ENCODE peak calls at places on chromosome 7, in four cellular contexts. D is A549, X is endothelial cell of umbilical vein, K is ovary. C is an unnamed sample. For H3K4me1, the result is how much of the 10 kb centered on the place peaks cover.

GRCh38 chr7:136976504-136977251 is 108.2 kb downstream of the CHRM2 start:
- DNase-seq in D (no peak), K (no peak), X (no peak), C (no peak)

GRCh38 chr7:138814806-138815332 is 16.9 kb upstream of the ATP6V0A4 start:
- DNase-seq in X (no peak), D (peak), K (no peak), C (no peak)

GRCh38 chr7:106623846-106624245 is 37.1 kb downstream of the CCDC71L start:
- DNase-seq in X (no peak), K (no peak), D (peak), C (no peak)

GRCh38 chr7:92680458-92680857 is 90.3 kb upstream of the FAM133B start:
- DNase-seq in X (no peak), K (no peak), D (no peak), C (peak)

GRCh38 chr7:142876236-142876960 is 9.1 kb downstream of the TRPV6 start:
- DNase-seq in K (no peak), D (no peak), X (no peak), C (no peak)

GRCh38 chr7:40880581-40880980 is 745.8 kb downstream of the SUGCT start:
- DNase-seq in X (peak), D (no peak), K (no peak), C (no peak)

GRCh38 chr7:92758796-92759431 is 77.5 kb downstream of the CDK6 start:
- DNase-seq in D (no peak), X (no peak), K (no peak), C (no peak)

GRCh38 chr7:20440472-20441105 is 109.9 kb downstream of the ITGB8 start:
- DNase-seq in D (peak), K (no peak), X (peak), C (peak)

GRCh38 chr7:50315739-50316671 is 11.5 kb downstream of the IKZF1 start:
- DNase-seq in K (no peak), D (no peak), X (no peak), C (no peak)

GRCh38 chr7:50728184-50728583 is 54.5 kb downstream of the GRB10 start:
- DNase-seq in K (no peak), X (no peak), D (no peak), C (no peak)

GRCh38 chr7:139603896-139604295 is 80.4 kb downstream of the CLEC2L start:
- DNase-seq in X (no peak), D (no peak), K (no peak), C (no peak)

GRCh38 chr7:50832744-50833143 is 50.0 kb upstream of the GRB10 start:
- DNase-seq in K (no peak), X (no peak), D (peak), C (no peak)

GRCh38 chr7:105173586-105173985 is 159.6 kb downstream of the KMT2E start:
- DNase-seq in X (no peak), D (no peak), K (no peak), C (peak)

GRCh38 chr7:142436601-142437000 is 178.7 kb upstream of the PRSS58 start:
- DNase-seq in K (no peak), X (peak), D (no peak), C (no peak)

DNA sequence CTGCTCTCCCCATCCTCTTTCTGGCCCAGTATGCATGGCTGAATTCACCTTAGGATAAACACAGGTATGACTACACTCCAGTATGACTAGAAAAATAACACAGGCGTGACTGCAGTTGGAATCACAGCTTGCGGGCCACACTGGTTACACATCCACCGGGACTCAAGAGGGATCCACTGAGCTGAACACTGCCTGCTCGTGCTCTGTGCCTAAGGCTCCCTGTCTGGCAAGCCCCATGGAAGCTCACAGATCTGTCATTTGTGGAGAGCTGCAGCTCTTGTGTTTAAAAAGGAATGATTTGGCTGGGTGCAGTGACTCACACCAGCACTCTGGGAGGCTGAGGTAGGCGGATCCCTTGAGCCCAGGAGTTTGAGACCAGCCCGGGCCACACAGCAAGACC is 26.8 kb downstream of the VOPP1 start:
- DNase-seq in X (no peak), K (no peak), D (peak), C (no peak)
- H3K4me1 ChIP-seq in X (under half), K (under half), D (under half), C (under half)

DNA sequence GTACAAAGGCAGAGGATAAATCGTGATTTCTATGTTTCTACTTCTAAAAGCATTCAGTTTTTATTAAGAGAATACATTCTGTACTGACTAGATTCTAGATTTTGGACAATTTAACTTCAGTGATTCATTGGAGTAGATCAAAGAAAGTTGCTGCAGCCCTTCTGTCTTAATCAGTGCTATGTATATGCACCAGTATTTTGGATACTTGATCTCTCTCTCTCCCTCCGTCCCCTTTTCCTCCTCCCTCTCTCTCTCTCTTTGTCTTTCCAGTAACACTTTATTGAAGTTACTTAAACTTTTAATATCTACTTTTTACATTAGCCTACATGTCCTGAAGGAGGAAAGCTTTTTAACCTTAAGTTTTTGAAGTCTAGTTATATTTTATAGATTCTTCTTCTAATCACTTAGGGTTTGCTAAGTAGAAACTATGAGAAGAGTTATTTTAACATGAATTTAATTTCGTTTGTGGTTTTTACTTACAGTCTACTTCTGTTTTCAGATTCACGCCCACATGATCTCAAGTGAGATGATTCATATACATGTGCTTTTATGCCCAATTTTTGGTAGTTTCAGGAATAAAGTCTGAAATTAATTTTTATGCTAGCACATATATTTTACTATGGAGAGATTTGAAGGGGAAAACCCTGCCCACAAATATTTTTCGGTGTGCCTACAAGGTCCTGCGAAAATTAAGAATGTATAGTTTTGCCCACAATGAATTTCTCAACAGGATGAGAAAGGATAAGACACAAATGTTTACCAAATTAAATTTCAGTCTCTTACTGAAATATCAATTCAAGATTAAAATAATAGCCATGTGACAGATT is 9.1 kb downstream of the MDFIC start:
- DNase-seq in D (no peak), X (no peak), K (no peak), C (peak)
- H3K4me1 ChIP-seq in D (under half), X (under half), K (under half), C (under half)

GRCh38 chr7:22302951-22303423 is 54.0 kb downstream of the RAPGEF5 start:
- DNase-seq in K (no peak), D (no peak), X (no peak), C (no peak)
- H3K4me1 ChIP-seq in K (under half), D (under half), X (under half), C (under half)

DNA sequence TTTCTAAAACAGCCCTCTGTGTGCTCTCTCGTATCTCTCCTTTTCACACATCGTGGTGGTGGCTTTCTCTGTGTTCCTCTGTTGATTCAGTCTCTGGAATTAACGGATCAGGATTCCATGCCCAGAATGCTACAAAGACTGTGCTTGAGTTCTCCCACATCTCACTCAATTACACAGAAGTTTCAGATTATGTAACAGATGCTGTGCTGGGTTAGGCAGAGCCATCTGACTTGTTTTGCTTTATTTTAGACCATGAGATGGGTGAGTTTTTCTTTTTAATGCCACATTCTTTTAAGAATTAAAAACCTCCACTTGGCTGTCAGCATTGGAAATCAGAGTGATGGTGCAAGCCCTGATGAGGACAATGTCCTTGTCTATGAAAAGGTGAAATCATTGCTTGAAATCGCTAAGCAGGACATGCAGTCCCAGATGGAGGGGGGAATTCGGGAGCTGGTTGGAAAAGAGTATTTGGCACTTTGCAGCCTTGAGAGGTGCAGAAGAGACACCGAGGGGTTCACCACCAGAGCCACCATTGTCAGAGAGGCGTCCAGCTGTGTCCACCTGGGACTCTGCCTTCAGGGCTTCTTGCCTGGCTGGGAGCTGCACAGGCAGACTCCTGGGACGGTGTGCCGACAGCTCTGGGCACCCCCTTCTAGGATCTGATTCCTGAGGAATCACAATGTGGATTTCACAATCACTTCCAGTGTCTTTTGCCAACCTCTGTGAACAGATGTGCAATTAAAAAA is 80.4 kb downstream of the EGFR start:
- DNase-seq in K (no peak), D (no peak), X (no peak), C (peak)
- H3K4me1 ChIP-seq in K (under half), D (under half), X (under half), C (under half)

GRCh38 chr7:129832282-129832681 is 120.5 kb downstream of the UBE2H start:
- DNase-seq in D (no peak), X (no peak), K (no peak), C (no peak)
- H3K4me1 ChIP-seq in D (under half), X (under half), K (under half), C (under half)